ENCODE peak calls at places on chromosomes 13 and 19, in four cellular contexts. One of them, this sample, is unnamed.
A peak's percentile ranks its signal among the peaks of the same experiment; 100 is the strongest.

GRCh38 chr13:98672947-98673545 is 79.4 kb downstream of the SLC15A1 start:
- DNase-seq in aorta: peak; percentile 81
- DNase-seq in WERI-Rb-1: peak; percentile 79
- DNase-seq in uterus: peak; percentile 70
- DNase-seq in this sample: peak; percentile 51

GRCh38 chr13:77521194-77521593 is 14.3 kb upstream of the SCEL start:
- DNase-seq in aorta: no peak
- DNase-seq in uterus: no peak
- DNase-seq in WERI-Rb-1: no peak
- DNase-seq in this sample: no peak

GRCh38 chr19:50497030-50497420 is 14.0 kb downstream of the JOSD2 start:
- DNase-seq in WERI-Rb-1: no peak
- DNase-seq in uterus: no peak
- DNase-seq in aorta: peak; percentile 47
- DNase-seq in this sample: no peak

GRCh38 chr13:87675851-87676250 is 4.7 kb downstream of the SLITRK5 start:
- DNase-seq in WERI-Rb-1: no peak
- DNase-seq in uterus: no peak
- DNase-seq in aorta: no peak
- DNase-seq in this sample: no peak

GRCh38 chr13:27273658-27274425 is 3.2 kb downstream of the RASL11A start:
- DNase-seq in WERI-Rb-1: no peak
- DNase-seq in aorta: peak; percentile 81
- DNase-seq in uterus: no peak
- DNase-seq in this sample: no peak

GRCh38 chr19:40862785-40863184 is 12.5 kb upstream of the CYP2A6 start:
- DNase-seq in uterus: no peak
- DNase-seq in aorta: no peak
- DNase-seq in WERI-Rb-1: no peak
- DNase-seq in this sample: no peak

GRCh38 chr13:29503041-29503837 is 92.2 kb downstream of the SLC7A1 start:
- DNase-seq in uterus: no peak
- DNase-seq in WERI-Rb-1: no peak
- DNase-seq in aorta: no peak
- DNase-seq in this sample: no peak

GRCh38 chr13:43963726-43964125 is 84.0 kb downstream of the LACC1 start:
- DNase-seq in uterus: no peak
- DNase-seq in WERI-Rb-1: no peak
- DNase-seq in aorta: no peak
- DNase-seq in this sample: no peak

GRCh38 chr19:2042485-2043268 is 8.4 kb downstream of the MKNK2 start:
- DNase-seq in uterus: peak; percentile 58
- DNase-seq in WERI-Rb-1: no peak
- DNase-seq in aorta: peak; percentile 82
- DNase-seq in this sample: no peak

GRCh38 chr19:17567940-17568339 is 12.5 kb downstream of the COLGALT1 start:
- DNase-seq in uterus: no peak
- DNase-seq in WERI-Rb-1: no peak
- DNase-seq in aorta: no peak
- DNase-seq in this sample: no peak

GRCh38 chr19:6590458-6591319 is at the start of gene CD70:
- DNase-seq in aorta: no peak
- DNase-seq in uterus: no peak
- DNase-seq in WERI-Rb-1: peak; percentile 75
- DNase-seq in this sample: peak; percentile 10

GRCh38 chr13:63435668-63436275 is 2020.1 kb upstream of the PCDH20 start:
- DNase-seq in uterus: no peak
- DNase-seq in aorta: no peak
- DNase-seq in WERI-Rb-1: no peak
- DNase-seq in this sample: no peak

GRCh38 chr13:26048745-26049144 is 3.1 kb downstream of the SHISA2 start:
- DNase-seq in aorta: no peak
- DNase-seq in uterus: no peak
- DNase-seq in WERI-Rb-1: no peak
- DNase-seq in this sample: no peak

GRCh38 chr19:48703316-48703715 is 7.5 kb downstream of the FUT2 start:
- DNase-seq in aorta: no peak
- DNase-seq in WERI-Rb-1: no peak
- DNase-seq in uterus: no peak
- DNase-seq in this sample: no peak

GRCh38 chr19:43105496-43105895 is 23.0 kb upstream of the PSG2 start:
- DNase-seq in aorta: no peak
- DNase-seq in WERI-Rb-1: no peak
- DNase-seq in uterus: no peak
- DNase-seq in this sample: no peak

GRCh38 chr13:42063105-42063504 is 14.7 kb downstream of the DGKH start:
- DNase-seq in uterus: no peak
- DNase-seq in WERI-Rb-1: no peak
- DNase-seq in aorta: no peak
- DNase-seq in this sample: no peak

GRCh38 chr19:46204008-46204407 is 25.5 kb upstream of the IGFL1 start:
- DNase-seq in aorta: peak; percentile 57
- DNase-seq in WERI-Rb-1: no peak
- DNase-seq in uterus: no peak
- DNase-seq in this sample: no peak
- H3K4me3 ChIP-seq in aorta: no peak overlapping the region
- H3K4me3 ChIP-seq in WERI-Rb-1: no peak overlapping the region
- H3K4me3 ChIP-seq in uterus: no peak overlapping the region
- H3K4me3 ChIP-seq in this sample: no peak overlapping the region

DNA sequence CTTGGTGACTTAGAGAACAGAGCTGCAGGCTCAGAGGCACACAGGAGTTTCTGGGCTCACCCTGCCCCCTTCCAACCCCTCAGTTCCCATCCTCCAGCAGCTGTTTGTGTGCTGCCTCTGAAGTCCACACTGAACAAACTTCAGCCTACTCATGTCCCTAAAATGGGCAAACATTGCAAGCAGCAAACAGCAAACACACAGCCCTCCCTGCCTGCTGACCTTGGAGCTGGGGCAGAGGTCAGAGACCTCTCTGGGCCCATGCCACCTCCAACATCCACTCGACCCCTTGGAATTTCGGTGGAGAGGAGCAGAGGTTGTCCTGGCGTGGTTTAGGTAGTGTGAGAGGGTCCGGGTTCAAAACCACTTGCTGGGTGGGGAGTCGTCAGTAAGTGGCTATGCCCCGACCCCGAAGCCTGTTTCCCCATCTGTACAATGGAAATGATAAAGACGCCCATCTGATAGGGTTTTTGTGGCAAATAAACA is 9.9 kb downstream of the APOC1 start:
- DNase-seq in WERI-Rb-1: no peak
- DNase-seq in uterus: no peak
- DNase-seq in aorta: no peak
- DNase-seq in this sample: no peak
- H3K27ac ChIP-seq in WERI-Rb-1: no peak overlapping the region
- H3K27ac ChIP-seq in uterus: no peak overlapping the region
- H3K27ac ChIP-seq in aorta: no peak overlapping the region
- H3K27ac ChIP-seq in this sample: no peak overlapping the region

GRCh38 chr19:7862413-7862951 is 11.7 kb downstream of the PRR36 start:
- DNase-seq in uterus: no peak
- DNase-seq in WERI-Rb-1: no peak
- DNase-seq in aorta: no peak
- DNase-seq in this sample: peak; percentile 49

GRCh38 chr19:7864719-7865074 is 9.5 kb downstream of the PRR36 start:
- DNase-seq in uterus: no peak
- DNase-seq in WERI-Rb-1: no peak
- DNase-seq in aorta: no peak
- DNase-seq in this sample: no peak

GRCh38 chr19:7863971-7864718 is 10.0 kb downstream of the PRR36 start:
- DNase-seq in aorta: no peak
- DNase-seq in WERI-Rb-1: no peak
- DNase-seq in uterus: no peak
- DNase-seq in this sample: no peak

GRCh38 chr19:7861619-7862412 is 12.4 kb downstream of the PRR36 start:
- DNase-seq in WERI-Rb-1: no peak
- DNase-seq in uterus: no peak
- DNase-seq in aorta: no peak
- DNase-seq in this sample: no peak

GRCh38 chr19:7863157-7863970 is 10.8 kb downstream of the PRR36 start:
- DNase-seq in uterus: no peak
- DNase-seq in WERI-Rb-1: no peak
- DNase-seq in aorta: no peak
- DNase-seq in this sample: no peak
- H3K4me3 ChIP-seq in uterus: no peak overlapping the region
- H3K4me3 ChIP-seq in WERI-Rb-1: no peak overlapping the region
- H3K4me3 ChIP-seq in aorta: no peak overlapping the region
- H3K4me3 ChIP-seq in this sample: no peak overlapping the region

GRCh38 chr13:51840917-51841316 is 4.1 kb downstream of the TMEM272 start:
- DNase-seq in uterus: no peak
- DNase-seq in WERI-Rb-1: no peak
- DNase-seq in aorta: no peak
- DNase-seq in this sample: no peak
- H3K27ac ChIP-seq in uterus: no peak overlapping the region
- H3K27ac ChIP-seq in WERI-Rb-1: no peak overlapping the region
- H3K27ac ChIP-seq in aorta: no peak overlapping the region
- H3K27ac ChIP-seq in this sample: no peak overlapping the region

DNA sequence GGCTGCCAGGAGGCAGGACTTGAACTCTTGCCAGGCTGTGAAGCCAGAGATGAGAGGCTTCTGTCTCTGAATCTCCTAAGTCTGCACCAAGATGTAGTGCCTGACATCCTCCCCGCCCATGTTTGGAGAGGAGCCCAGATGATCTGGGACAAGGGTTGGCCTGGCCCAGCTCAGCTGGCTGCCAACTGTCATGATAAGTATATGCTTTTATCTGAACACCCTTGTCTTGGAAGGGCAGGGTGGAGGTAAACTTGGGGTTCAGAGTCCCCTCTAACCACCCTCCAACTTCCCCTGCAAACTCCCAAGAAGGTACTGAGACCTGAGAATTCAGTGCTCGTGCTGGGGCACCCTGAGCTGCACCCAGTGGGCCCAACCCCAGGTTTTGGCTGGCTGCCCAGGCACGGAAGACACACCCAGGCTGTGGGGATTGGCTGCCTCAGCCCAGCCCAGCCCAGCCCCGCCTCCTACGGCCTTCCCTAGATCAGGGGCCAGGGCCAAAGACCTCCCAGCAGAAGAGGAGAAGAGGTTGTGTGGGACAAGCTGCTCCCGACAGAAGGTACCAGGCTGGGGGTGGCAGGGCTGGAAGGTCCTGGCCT is at the start of gene CYP4F12:
- DNase-seq in uterus: peak; percentile 92
- DNase-seq in WERI-Rb-1: no peak
- DNase-seq in aorta: peak; percentile 91
- DNase-seq in this sample: no peak
- H3K4me3 ChIP-seq in uterus: no peak within 1 kb of the TSS
- H3K4me3 ChIP-seq in WERI-Rb-1: no peak within 1 kb of the TSS
- H3K4me3 ChIP-seq in aorta: no peak within 1 kb of the TSS
- H3K4me3 ChIP-seq in this sample: no peak within 1 kb of the TSS

GRCh38 chr13:48125794-48126228 is 30.9 kb upstream of the MED4 start:
- DNase-seq in WERI-Rb-1: no peak
- DNase-seq in aorta: no peak
- DNase-seq in uterus: peak; percentile 53
- DNase-seq in this sample: no peak

GRCh38 chr13:48120246-48120645 is 25.3 kb upstream of the MED4 start:
- DNase-seq in uterus: no peak
- DNase-seq in WERI-Rb-1: no peak
- DNase-seq in aorta: no peak
- DNase-seq in this sample: no peak

GRCh38 chr13:48121733-48122132 is 26.8 kb upstream of the MED4 start:
- DNase-seq in WERI-Rb-1: no peak
- DNase-seq in aorta: no peak
- DNase-seq in uterus: no peak
- DNase-seq in this sample: no peak

GRCh38 chr13:48126944-48127814 is 32.3 kb upstream of the MED4 start:
- DNase-seq in aorta: peak; percentile 81
- DNase-seq in WERI-Rb-1: peak; percentile 30
- DNase-seq in uterus: peak; percentile 57
- DNase-seq in this sample: peak; percentile 48

DNA sequence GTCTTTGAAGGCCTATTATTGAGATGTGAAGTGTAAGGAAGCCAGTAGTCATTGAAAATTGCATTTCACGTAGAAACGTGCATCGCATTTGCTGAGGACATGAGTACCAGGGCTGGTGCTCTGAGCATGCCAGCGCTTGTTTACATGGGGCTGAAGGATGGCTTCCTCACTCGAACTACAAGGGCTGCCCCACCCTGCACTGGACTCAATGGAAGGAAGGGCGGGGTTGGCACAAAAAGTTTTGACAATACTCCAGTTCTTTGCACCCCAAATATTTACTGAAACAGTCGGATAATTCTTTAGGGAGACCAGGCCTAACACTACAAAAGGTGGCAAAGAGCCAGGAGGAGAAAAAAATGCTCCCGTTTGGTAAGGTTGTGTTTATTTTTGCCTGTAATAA is 28.9 kb upstream of the MED4 start:
- DNase-seq in aorta: no peak
- DNase-seq in uterus: peak; percentile 42
- DNase-seq in WERI-Rb-1: no peak
- DNase-seq in this sample: no peak
- H3K27ac ChIP-seq in aorta: no peak overlapping the region
- H3K27ac ChIP-seq in uterus: no peak overlapping the region
- H3K27ac ChIP-seq in WERI-Rb-1: no peak overlapping the region
- H3K27ac ChIP-seq in this sample: no peak overlapping the region

This sample was measured in naive thymus-derived CD4-positive, alpha-beta T cell.